ENCODE peak calls at places on chromosomes 2 and 18, in five cellular contexts. One of them, this sample, is unnamed.

GRCh38 chr2:41933585-41934322 is 114.1 kb upstream of the PKDCC start:
- DNase-seq in brain microvascular endothelial cell: peak; percentile 91
- DNase-seq in SJSA1: peak; percentile 92
- DNase-seq in mucosa of descending colon: peak; percentile 25
- DNase-seq in neural progenitor cell: no peak
- DNase-seq in this sample: peak; percentile 80

GRCh38 chr2:174771631-174772491 is 7.6 kb upstream of the CHRNA1 start:
- DNase-seq in brain microvascular endothelial cell: peak; percentile 77
- DNase-seq in SJSA1: peak; percentile 84
- DNase-seq in mucosa of descending colon: peak; percentile 81
- DNase-seq in neural progenitor cell: peak; percentile 93
- DNase-seq in this sample: peak; percentile 65

GRCh38 chr2:182650704-182651103 is 65.4 kb upstream of the DNAJC10 start:
- DNase-seq in brain microvascular endothelial cell: no peak
- DNase-seq in SJSA1: peak; percentile 58
- DNase-seq in mucosa of descending colon: no peak
- DNase-seq in neural progenitor cell: peak; percentile 36
- DNase-seq in this sample: peak; percentile 44

GRCh38 chr2:28658369-28658768 is 93.3 kb upstream of the PPP1CB start:
- DNase-seq in brain microvascular endothelial cell: peak; percentile 44
- DNase-seq in SJSA1: no peak
- DNase-seq in mucosa of descending colon: no peak
- DNase-seq in neural progenitor cell: no peak
- DNase-seq in this sample: no peak

GRCh38 chr2:70918016-70918415 is 17.7 kb upstream of the ATP6V1B1 start:
- DNase-seq in brain microvascular endothelial cell: no peak
- DNase-seq in SJSA1: no peak
- DNase-seq in mucosa of descending colon: no peak
- DNase-seq in neural progenitor cell: no peak
- DNase-seq in this sample: no peak

GRCh38 chr2:186822323-186822722 is 26.6 kb downstream of the ZSWIM2 start:
- DNase-seq in brain microvascular endothelial cell: no peak
- DNase-seq in SJSA1: no peak
- DNase-seq in mucosa of descending colon: no peak
- DNase-seq in neural progenitor cell: no peak
- DNase-seq in this sample: no peak

GRCh38 chr2:180050246-180050645 is 43.1 kb upstream of the CWC22 start:
- DNase-seq in brain microvascular endothelial cell: no peak
- DNase-seq in SJSA1: no peak
- DNase-seq in mucosa of descending colon: no peak
- DNase-seq in neural progenitor cell: no peak
- DNase-seq in this sample: no peak

GRCh38 chr2:175889557-175890355 is 112.3 kb downstream of the LNPK start:
- DNase-seq in brain microvascular endothelial cell: no peak
- DNase-seq in SJSA1: no peak
- DNase-seq in mucosa of descending colon: no peak
- DNase-seq in neural progenitor cell: no peak
- DNase-seq in this sample: no peak

GRCh38 chr2:201257941-201258665 is 2.2 kb upstream of the CASP8 start:
- DNase-seq in brain microvascular endothelial cell: peak; percentile 86
- DNase-seq in SJSA1: peak; percentile 82
- DNase-seq in mucosa of descending colon: peak; percentile 91
- DNase-seq in neural progenitor cell: no peak
- DNase-seq in this sample: peak; percentile 34

DNA sequence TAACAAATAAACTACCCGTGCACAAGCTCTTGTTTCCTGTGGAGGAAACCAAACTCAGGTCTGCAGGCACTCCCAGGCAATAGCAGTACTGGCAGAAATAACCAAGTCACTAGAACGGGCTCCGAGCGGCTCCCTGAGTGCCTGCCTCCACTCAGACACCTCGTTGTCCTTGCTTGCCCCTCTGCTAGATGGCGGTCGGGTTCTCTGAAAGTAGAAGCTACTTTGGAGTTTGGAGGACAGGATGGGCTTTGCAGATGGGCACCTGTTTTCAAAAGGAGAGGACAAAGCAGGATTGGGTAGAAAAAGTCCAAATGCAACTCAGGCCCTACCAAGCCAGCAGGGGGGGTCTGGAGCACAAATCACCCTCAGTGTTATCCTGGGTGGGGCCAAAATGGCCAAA is 136.4 kb downstream of the LRRC30 start:
- DNase-seq in brain microvascular endothelial cell: no peak
- DNase-seq in SJSA1: no peak
- DNase-seq in mucosa of descending colon: no peak
- DNase-seq in neural progenitor cell: no peak
- DNase-seq in this sample: no peak
- H3K4me3 ChIP-seq in brain microvascular endothelial cell: no peak overlapping the region
- H3K4me3 ChIP-seq in SJSA1: no peak overlapping the region
- H3K4me3 ChIP-seq in mucosa of descending colon: no peak overlapping the region
- H3K4me3 ChIP-seq in neural progenitor cell: no peak overlapping the region
- H3K4me3 ChIP-seq in this sample: no peak overlapping the region

GRCh38 chr2:215695876-215696275 is 260.0 kb upstream of the FN1 start:
- DNase-seq in brain microvascular endothelial cell: no peak
- DNase-seq in SJSA1: no peak
- DNase-seq in mucosa of descending colon: no peak
- DNase-seq in neural progenitor cell: no peak
- DNase-seq in this sample: no peak

GRCh38 chr2:215698566-215698965 is 262.7 kb upstream of the FN1 start:
- DNase-seq in brain microvascular endothelial cell: peak; percentile 96
- DNase-seq in SJSA1: peak; percentile 40
- DNase-seq in mucosa of descending colon: no peak
- DNase-seq in neural progenitor cell: no peak
- DNase-seq in this sample: peak; percentile 99

GRCh38 chr2:215699018-215699417 is 263.1 kb upstream of the FN1 start:
- DNase-seq in brain microvascular endothelial cell: no peak
- DNase-seq in SJSA1: no peak
- DNase-seq in mucosa of descending colon: no peak
- DNase-seq in neural progenitor cell: no peak
- DNase-seq in this sample: no peak

GRCh38 chr2:215697496-215697895 is 261.6 kb upstream of the FN1 start:
- DNase-seq in brain microvascular endothelial cell: no peak
- DNase-seq in SJSA1: no peak
- DNase-seq in mucosa of descending colon: no peak
- DNase-seq in neural progenitor cell: no peak
- DNase-seq in this sample: no peak

DNA sequence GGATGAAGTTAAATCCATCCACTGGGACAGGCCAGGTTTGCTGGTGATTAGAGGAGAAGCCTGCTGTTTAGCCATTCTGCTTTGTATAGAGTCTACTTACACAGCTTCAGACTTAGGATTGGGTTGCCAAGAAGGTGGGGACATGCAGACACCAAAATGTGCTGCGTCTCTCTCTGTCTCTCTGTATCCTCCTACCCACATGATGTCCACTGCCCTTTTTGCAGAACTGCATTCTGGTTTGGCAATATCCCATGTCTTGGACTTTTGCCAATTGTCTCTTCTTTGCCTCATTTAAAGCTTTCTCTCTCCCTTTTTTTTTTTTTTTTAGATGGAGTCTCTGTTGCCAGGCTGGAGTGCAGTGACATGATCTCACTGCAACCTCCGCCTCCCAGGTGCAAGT is 261.1 kb upstream of the FN1 start:
- DNase-seq in brain microvascular endothelial cell: no peak
- DNase-seq in SJSA1: no peak
- DNase-seq in mucosa of descending colon: no peak
- DNase-seq in neural progenitor cell: no peak
- DNase-seq in this sample: no peak
- H3K4me3 ChIP-seq in brain microvascular endothelial cell: no peak overlapping the region
- H3K4me3 ChIP-seq in SJSA1: no peak overlapping the region
- H3K4me3 ChIP-seq in mucosa of descending colon: no peak overlapping the region
- H3K4me3 ChIP-seq in neural progenitor cell: no peak overlapping the region
- H3K4me3 ChIP-seq in this sample: no peak overlapping the region

GRCh38 chr2:225270053-225270452 is 129.5 kb upstream of the NYAP2 start:
- DNase-seq in brain microvascular endothelial cell: no peak
- DNase-seq in SJSA1: no peak
- DNase-seq in mucosa of descending colon: no peak
- DNase-seq in neural progenitor cell: no peak
- DNase-seq in this sample: no peak
- H3K4me3 ChIP-seq in brain microvascular endothelial cell: no peak overlapping the region
- H3K4me3 ChIP-seq in SJSA1: no peak overlapping the region
- H3K4me3 ChIP-seq in mucosa of descending colon: no peak overlapping the region
- H3K4me3 ChIP-seq in neural progenitor cell: no peak overlapping the region
- H3K4me3 ChIP-seq in this sample: no peak overlapping the region

GRCh38 chr2:20667531-20668401 is 822 bp downstream of the GDF7 start:
- DNase-seq in brain microvascular endothelial cell: no peak
- DNase-seq in SJSA1: no peak
- DNase-seq in mucosa of descending colon: no peak
- DNase-seq in neural progenitor cell: peak; percentile 53
- DNase-seq in this sample: no peak
- H3K4me3 ChIP-seq in brain microvascular endothelial cell: peak overlapping the region; percentile 37
- H3K4me3 ChIP-seq in SJSA1: peak overlapping the region; percentile 27
- H3K4me3 ChIP-seq in mucosa of descending colon: no peak overlapping the region
- H3K4me3 ChIP-seq in neural progenitor cell: peak overlapping the region; percentile 55
- H3K4me3 ChIP-seq in this sample: peak overlapping the region; percentile 32

DNA sequence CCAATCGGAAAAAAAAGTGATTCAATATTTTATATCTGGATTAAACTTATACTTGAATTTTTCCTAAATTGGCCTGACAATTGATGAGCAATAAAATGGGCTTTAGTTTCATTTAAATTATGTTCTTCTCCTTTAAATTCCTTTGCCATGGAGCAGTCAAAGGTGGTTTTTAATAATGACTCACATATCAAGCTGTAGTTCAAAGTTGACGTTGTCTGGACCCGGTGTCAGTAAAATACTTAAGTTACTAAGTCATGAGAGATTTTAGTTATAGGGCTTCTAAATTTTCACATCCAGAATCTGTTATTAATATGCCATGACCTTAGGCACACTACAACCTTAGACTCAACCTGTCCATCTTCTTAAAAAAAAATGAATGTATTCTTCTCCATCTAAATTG is 62.5 kb downstream of the CDH2 start:
- DNase-seq in brain microvascular endothelial cell: peak; percentile 74
- DNase-seq in SJSA1: peak; percentile 57
- DNase-seq in mucosa of descending colon: no peak
- DNase-seq in neural progenitor cell: no peak
- DNase-seq in this sample: no peak
- H3K4me3 ChIP-seq in brain microvascular endothelial cell: peak overlapping the region; percentile 34
- H3K4me3 ChIP-seq in SJSA1: no peak overlapping the region
- H3K4me3 ChIP-seq in mucosa of descending colon: no peak overlapping the region
- H3K4me3 ChIP-seq in neural progenitor cell: no peak overlapping the region
- H3K4me3 ChIP-seq in this sample: no peak overlapping the region

GRCh38 chr2:133110201-133110600 is 440.2 kb upstream of the LYPD1 start:
- DNase-seq in brain microvascular endothelial cell: no peak
- DNase-seq in SJSA1: peak; percentile 4
- DNase-seq in mucosa of descending colon: no peak
- DNase-seq in neural progenitor cell: no peak
- DNase-seq in this sample: no peak

GRCh38 chr2:133107436-133107835 is 437.4 kb upstream of the LYPD1 start:
- DNase-seq in brain microvascular endothelial cell: no peak
- DNase-seq in SJSA1: no peak
- DNase-seq in mucosa of descending colon: no peak
- DNase-seq in neural progenitor cell: no peak
- DNase-seq in this sample: no peak

DNA sequence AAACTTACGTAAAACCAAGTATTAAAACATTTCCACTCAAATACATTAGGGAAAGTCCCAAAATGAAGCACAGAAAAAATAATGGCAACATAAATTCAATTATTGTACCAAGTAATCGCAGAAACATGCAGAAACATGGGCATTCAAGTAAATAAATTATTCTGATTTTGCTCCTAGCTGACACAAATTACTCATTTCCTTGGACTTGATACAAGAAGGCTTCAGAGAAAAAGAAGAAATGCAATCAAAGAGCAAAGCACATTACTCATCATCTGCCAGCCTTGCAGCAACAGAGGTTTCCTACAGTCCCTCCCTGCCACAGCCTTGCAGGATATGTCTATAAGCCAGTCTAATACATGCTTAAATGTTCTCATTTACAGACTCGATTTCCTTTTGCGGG is 439.8 kb upstream of the LYPD1 start:
- DNase-seq in brain microvascular endothelial cell: peak; percentile 75
- DNase-seq in SJSA1: peak; percentile 49
- DNase-seq in mucosa of descending colon: no peak
- DNase-seq in neural progenitor cell: no peak
- DNase-seq in this sample: peak; percentile 75
- H3K4me3 ChIP-seq in brain microvascular endothelial cell: no peak overlapping the region
- H3K4me3 ChIP-seq in SJSA1: no peak overlapping the region
- H3K4me3 ChIP-seq in mucosa of descending colon: no peak overlapping the region
- H3K4me3 ChIP-seq in neural progenitor cell: no peak overlapping the region
- H3K4me3 ChIP-seq in this sample: no peak overlapping the region

This sample was measured in AG09309.